ENCODE peak calls at places on chromosomes 6 and 20, in nine cellular contexts. One of them, this sample, is unnamed. For H3K4me1 and H3K9me3, the result is how much of the 10 kb centered on the place peaks cover.

GRCh38 chr20:53949319-53949839 is 121.0 kb downstream of the BCAS1 start:
- DNase-seq in right lobe of liver: no peak
- DNase-seq in PC-3: peak
- DNase-seq in pancreas: no peak
- DNase-seq in A673: peak
- DNase-seq in IMR-90: peak
- DNase-seq in left ventricle myocardium inferior: peak
- DNase-seq in H1: peak
- DNase-seq in CD8-positive, alpha-beta T cell: peak
- DNase-seq in this sample: peak

GRCh38 chr6:169427856-169428255 is 174.2 kb upstream of the THBS2 start:
- DNase-seq in right lobe of liver: no peak
- DNase-seq in PC-3: no peak
- DNase-seq in pancreas: no peak
- DNase-seq in A673: peak
- DNase-seq in IMR-90: peak
- DNase-seq in left ventricle myocardium inferior: no peak
- DNase-seq in H1: no peak
- DNase-seq in CD8-positive, alpha-beta T cell: no peak
- DNase-seq in this sample: no peak

GRCh38 chr6:53361549-53362031 is 12.8 kb upstream of the ELOVL5 start:
- DNase-seq in right lobe of liver: no peak
- DNase-seq in PC-3: peak
- DNase-seq in pancreas: peak
- DNase-seq in A673: no peak
- DNase-seq in IMR-90: peak
- DNase-seq in left ventricle myocardium inferior: no peak
- DNase-seq in H1: no peak
- DNase-seq in CD8-positive, alpha-beta T cell: peak
- DNase-seq in this sample: peak

GRCh38 chr20:43915209-43916072 is 789 bp downstream of the TOX2 start:
- DNase-seq in right lobe of liver: no peak
- DNase-seq in PC-3: no peak
- DNase-seq in pancreas: no peak
- DNase-seq in A673: no peak
- DNase-seq in IMR-90: peak
- DNase-seq in left ventricle myocardium inferior: no peak
- DNase-seq in H1: peak
- DNase-seq in CD8-positive, alpha-beta T cell: peak
- DNase-seq in this sample: peak

GRCh38 chr20:50144362-50144761 is 9.2 kb downstream of the PEDS1 start:
- DNase-seq in right lobe of liver: peak
- DNase-seq in PC-3: peak
- DNase-seq in pancreas: no peak
- DNase-seq in A673: no peak
- DNase-seq in IMR-90: peak
- DNase-seq in left ventricle myocardium inferior: no peak
- DNase-seq in H1: no peak
- DNase-seq in CD8-positive, alpha-beta T cell: no peak
- DNase-seq in this sample: no peak

GRCh38 chr6:118562959-118563358 is 14.9 kb downstream of the PLN start:
- DNase-seq in right lobe of liver: no peak
- DNase-seq in PC-3: no peak
- DNase-seq in pancreas: no peak
- DNase-seq in A673: no peak
- DNase-seq in IMR-90: peak
- DNase-seq in left ventricle myocardium inferior: no peak
- DNase-seq in H1: no peak
- DNase-seq in CD8-positive, alpha-beta T cell: no peak
- DNase-seq in this sample: no peak

GRCh38 chr6:27608916-27609883 is 136.3 kb upstream of the ZNF184 start:
- DNase-seq in right lobe of liver: no peak
- DNase-seq in PC-3: peak
- DNase-seq in pancreas: no peak
- DNase-seq in A673: peak
- DNase-seq in IMR-90: peak
- DNase-seq in left ventricle myocardium inferior: no peak
- DNase-seq in H1: peak
- DNase-seq in CD8-positive, alpha-beta T cell: no peak
- DNase-seq in this sample: no peak

GRCh38 chr6:111828799-111829198 is 44.5 kb downstream of the FYN start:
- DNase-seq in right lobe of liver: no peak
- DNase-seq in PC-3: no peak
- DNase-seq in pancreas: no peak
- DNase-seq in A673: no peak
- DNase-seq in IMR-90: no peak
- DNase-seq in left ventricle myocardium inferior: no peak
- DNase-seq in H1: no peak
- DNase-seq in CD8-positive, alpha-beta T cell: no peak
- DNase-seq in this sample: no peak

DNA sequence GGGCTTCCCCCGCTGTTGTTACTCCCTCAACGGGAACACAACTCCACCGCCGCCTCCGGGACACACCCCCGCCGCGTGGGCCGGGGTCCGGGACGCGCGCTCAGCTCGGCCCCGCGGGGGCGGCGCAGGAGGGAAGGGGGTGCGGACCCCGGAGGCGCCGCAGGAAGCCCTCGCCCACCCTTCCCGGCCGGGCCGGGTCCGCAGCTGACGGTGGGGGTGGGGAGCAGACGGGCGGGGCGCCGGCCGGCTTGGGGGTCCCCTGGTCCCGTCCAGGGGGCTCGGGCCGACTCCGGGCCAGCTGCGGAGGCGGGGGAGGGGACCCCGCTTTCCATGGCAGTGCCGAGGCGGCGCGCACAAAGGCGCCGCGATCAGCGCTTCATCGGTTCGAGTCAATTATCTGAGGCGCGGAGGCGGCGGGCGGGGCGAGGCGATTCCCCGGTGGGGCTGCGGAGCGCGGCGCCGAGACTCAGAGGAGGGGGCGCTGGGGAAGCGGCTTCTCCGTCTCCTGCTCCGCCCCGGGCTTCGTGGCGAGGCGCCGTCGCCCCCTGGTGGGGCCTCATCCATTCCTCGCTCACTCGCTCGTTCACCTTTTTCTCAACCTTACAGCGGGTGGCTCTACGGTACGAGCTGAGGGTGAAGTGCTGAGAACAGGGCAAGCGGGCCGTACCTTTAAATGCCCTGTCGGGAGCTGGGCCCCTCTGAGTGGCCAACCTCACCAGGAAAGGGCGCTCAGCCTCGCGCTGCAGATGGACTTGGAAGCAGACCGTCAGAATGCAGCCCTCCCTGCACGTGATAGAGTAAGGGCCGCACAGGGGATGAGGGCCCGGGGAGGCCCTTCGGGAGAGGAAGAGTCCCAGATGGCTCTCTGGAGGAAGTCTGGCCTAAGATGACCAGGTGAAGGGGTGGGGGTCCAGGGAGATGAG is 40.0 kb downstream of the SLC52A3 start:
- DNase-seq in right lobe of liver: peak
- DNase-seq in PC-3: peak
- DNase-seq in pancreas: peak
- DNase-seq in A673: peak
- DNase-seq in IMR-90: peak
- DNase-seq in left ventricle myocardium inferior: peak
- DNase-seq in H1: peak
- DNase-seq in CD8-positive, alpha-beta T cell: no peak
- DNase-seq in this sample: peak
- H3K4me3 ChIP-seq in right lobe of liver: peak
- H3K4me3 ChIP-seq in PC-3: peak
- H3K4me3 ChIP-seq in pancreas: peak
- H3K4me3 ChIP-seq in A673: peak
- H3K4me3 ChIP-seq in IMR-90: peak
- H3K4me3 ChIP-seq in left ventricle myocardium inferior: peak
- H3K4me3 ChIP-seq in H1: peak
- H3K4me3 ChIP-seq in CD8-positive, alpha-beta T cell: peak
- H3K4me3 ChIP-seq in this sample: no peak

GRCh38 chr20:62522748-62523396 is 47.1 kb upstream of the GATA5 start:
- DNase-seq in right lobe of liver: no peak
- DNase-seq in PC-3: no peak
- DNase-seq in pancreas: no peak
- DNase-seq in A673: no peak
- DNase-seq in IMR-90: no peak
- DNase-seq in left ventricle myocardium inferior: no peak
- DNase-seq in H1: no peak
- DNase-seq in CD8-positive, alpha-beta T cell: no peak
- DNase-seq in this sample: no peak

GRCh38 chr20:62527781-62528180 is 52.0 kb upstream of the GATA5 start:
- DNase-seq in right lobe of liver: no peak
- DNase-seq in PC-3: no peak
- DNase-seq in pancreas: no peak
- DNase-seq in A673: no peak
- DNase-seq in IMR-90: no peak
- DNase-seq in left ventricle myocardium inferior: no peak
- DNase-seq in H1: no peak
- DNase-seq in CD8-positive, alpha-beta T cell: no peak
- DNase-seq in this sample: no peak

GRCh38 chr20:62523473-62524203 is 47.8 kb upstream of the GATA5 start:
- DNase-seq in right lobe of liver: no peak
- DNase-seq in PC-3: peak
- DNase-seq in pancreas: no peak
- DNase-seq in A673: no peak
- DNase-seq in IMR-90: no peak
- DNase-seq in left ventricle myocardium inferior: no peak
- DNase-seq in H1: no peak
- DNase-seq in CD8-positive, alpha-beta T cell: peak
- DNase-seq in this sample: peak

GRCh38 chr20:62524486-62524885 is 48.7 kb upstream of the GATA5 start:
- DNase-seq in right lobe of liver: no peak
- DNase-seq in PC-3: no peak
- DNase-seq in pancreas: no peak
- DNase-seq in A673: no peak
- DNase-seq in IMR-90: peak
- DNase-seq in left ventricle myocardium inferior: no peak
- DNase-seq in H1: no peak
- DNase-seq in CD8-positive, alpha-beta T cell: no peak
- DNase-seq in this sample: no peak

DNA sequence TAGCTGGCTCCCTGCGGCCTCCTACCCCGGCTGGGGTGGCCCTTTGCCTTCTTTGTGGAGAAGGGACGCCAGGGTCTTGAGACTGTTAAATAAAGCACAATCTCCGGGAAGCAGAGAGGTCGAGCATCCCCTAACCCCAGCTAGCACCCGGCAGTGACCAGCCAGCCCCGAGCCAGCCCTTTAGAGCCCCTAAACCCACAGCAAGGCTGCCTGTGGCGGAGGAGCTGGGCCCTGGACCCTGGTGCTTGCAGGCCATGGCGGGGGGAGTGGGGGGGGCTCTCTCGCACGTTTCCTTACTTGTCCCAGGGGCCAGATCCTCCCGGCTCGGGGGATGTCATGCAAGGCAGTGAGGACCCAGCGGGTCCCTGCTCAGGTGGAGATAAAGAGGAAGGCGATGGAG is 49.2 kb upstream of the GATA5 start:
- DNase-seq in right lobe of liver: no peak
- DNase-seq in PC-3: no peak
- DNase-seq in pancreas: no peak
- DNase-seq in A673: no peak
- DNase-seq in IMR-90: no peak
- DNase-seq in left ventricle myocardium inferior: no peak
- DNase-seq in H1: no peak
- DNase-seq in CD8-positive, alpha-beta T cell: no peak
- DNase-seq in this sample: no peak
- H3K4me1 ChIP-seq in right lobe of liver: under half
- H3K4me1 ChIP-seq in PC-3: under half
- H3K4me1 ChIP-seq in pancreas: under half
- H3K4me1 ChIP-seq in A673: under half
- H3K4me1 ChIP-seq in IMR-90: under half
- H3K4me1 ChIP-seq in left ventricle myocardium inferior: under half
- H3K4me1 ChIP-seq in H1: under half
- H3K4me1 ChIP-seq in CD8-positive, alpha-beta T cell: under half
- H3K4me1 ChIP-seq in this sample: under half

GRCh38 chr6:121183742-121184141 is 150.5 kb downstream of the TBC1D32 start:
- DNase-seq in right lobe of liver: no peak
- DNase-seq in PC-3: no peak
- DNase-seq in pancreas: no peak
- DNase-seq in A673: no peak
- DNase-seq in IMR-90: no peak
- DNase-seq in left ventricle myocardium inferior: no peak
- DNase-seq in H1: no peak
- DNase-seq in CD8-positive, alpha-beta T cell: no peak
- DNase-seq in this sample: no peak

GRCh38 chr6:121190122-121190521 is 144.2 kb downstream of the TBC1D32 start:
- DNase-seq in right lobe of liver: no peak
- DNase-seq in PC-3: no peak
- DNase-seq in pancreas: no peak
- DNase-seq in A673: no peak
- DNase-seq in IMR-90: no peak
- DNase-seq in left ventricle myocardium inferior: no peak
- DNase-seq in H1: no peak
- DNase-seq in CD8-positive, alpha-beta T cell: no peak
- DNase-seq in this sample: no peak

GRCh38 chr6:121187200-121187832 is 147.0 kb downstream of the TBC1D32 start:
- DNase-seq in right lobe of liver: no peak
- DNase-seq in PC-3: no peak
- DNase-seq in pancreas: no peak
- DNase-seq in A673: peak
- DNase-seq in IMR-90: no peak
- DNase-seq in left ventricle myocardium inferior: no peak
- DNase-seq in H1: no peak
- DNase-seq in CD8-positive, alpha-beta T cell: no peak
- DNase-seq in this sample: no peak

DNA sequence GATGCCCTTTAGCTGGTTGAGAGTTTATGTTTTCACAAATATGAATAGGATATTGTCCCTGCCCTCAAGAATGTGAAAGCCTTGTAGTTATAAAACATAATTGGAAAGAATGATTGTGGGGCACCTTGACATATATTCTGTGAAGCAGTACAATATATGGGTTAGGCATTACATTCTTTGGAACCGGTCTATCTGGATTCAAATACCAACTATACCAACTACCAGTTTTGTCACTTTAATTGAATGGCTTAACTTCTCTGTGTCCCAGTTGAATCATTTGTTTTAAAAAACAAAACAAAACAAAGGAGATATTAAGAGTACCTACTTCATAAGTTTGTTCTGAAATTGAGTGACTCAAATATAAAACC is 146.5 kb downstream of the TBC1D32 start:
- DNase-seq in right lobe of liver: no peak
- DNase-seq in PC-3: peak
- DNase-seq in pancreas: no peak
- DNase-seq in A673: no peak
- DNase-seq in IMR-90: no peak
- DNase-seq in left ventricle myocardium inferior: no peak
- DNase-seq in H1: no peak
- DNase-seq in CD8-positive, alpha-beta T cell: no peak
- DNase-seq in this sample: no peak
- H3K9me3 ChIP-seq in right lobe of liver: under half
- H3K9me3 ChIP-seq in PC-3: under half
- H3K9me3 ChIP-seq in pancreas: under half
- H3K9me3 ChIP-seq in A673: under half
- H3K9me3 ChIP-seq in IMR-90: under half
- H3K9me3 ChIP-seq in left ventricle myocardium inferior: under half
- H3K9me3 ChIP-seq in H1: under half
- H3K9me3 ChIP-seq in CD8-positive, alpha-beta T cell: under half
- H3K9me3 ChIP-seq in this sample: under half

DNA sequence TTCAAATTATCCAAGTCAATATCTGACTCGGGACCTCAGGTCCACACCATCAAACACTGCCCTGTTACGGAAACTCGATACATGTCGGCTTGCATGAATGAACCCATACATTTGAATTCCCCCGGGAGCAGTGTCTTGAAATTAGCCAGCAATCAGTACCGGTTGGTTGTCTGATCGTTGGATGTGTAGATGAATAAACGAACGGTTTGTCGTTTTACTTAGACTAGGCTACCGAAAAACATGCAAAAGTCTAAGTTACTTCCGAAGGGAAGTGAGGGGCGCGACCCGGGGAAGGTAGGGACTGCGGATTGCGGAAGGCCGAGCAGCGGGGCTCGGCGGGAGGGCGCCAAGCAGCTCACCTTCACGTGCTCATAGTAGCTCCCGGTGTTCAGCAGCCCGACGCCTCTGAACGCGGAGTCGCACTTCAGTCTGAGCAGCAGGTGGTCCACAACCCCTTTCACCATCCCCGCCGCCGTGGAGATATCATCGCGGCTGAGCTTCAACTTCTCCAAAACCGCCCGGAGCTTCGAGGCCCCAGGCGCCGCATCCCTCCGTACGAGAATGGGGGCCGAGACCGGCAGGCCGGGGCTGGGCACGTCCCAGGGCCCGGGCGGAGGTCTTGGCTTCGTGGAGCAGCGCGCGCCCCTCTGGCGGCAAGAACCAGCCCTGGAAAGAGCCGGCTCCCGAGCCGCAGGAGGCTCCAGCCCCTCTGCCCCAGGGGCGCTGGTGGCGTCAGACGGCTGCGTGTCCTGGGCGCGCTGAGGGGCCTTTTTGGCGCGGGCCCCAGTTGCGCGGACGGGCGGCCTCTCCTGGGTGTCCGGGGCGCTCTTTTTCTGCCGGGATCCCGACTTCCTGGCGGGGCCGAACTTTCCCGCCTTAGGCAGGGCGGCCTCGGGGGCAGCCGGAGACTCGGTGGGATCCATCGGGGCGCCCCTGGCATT is 661 bp downstream of the CGAS start:
- DNase-seq in right lobe of liver: peak
- DNase-seq in PC-3: peak
- DNase-seq in pancreas: peak
- DNase-seq in A673: peak
- DNase-seq in IMR-90: peak
- DNase-seq in left ventricle myocardium inferior: peak
- DNase-seq in H1: peak
- DNase-seq in CD8-positive, alpha-beta T cell: peak
- DNase-seq in this sample: peak
- H3K4me3 ChIP-seq in right lobe of liver: peak
- H3K4me3 ChIP-seq in PC-3: peak
- H3K4me3 ChIP-seq in pancreas: peak
- H3K4me3 ChIP-seq in A673: peak
- H3K4me3 ChIP-seq in IMR-90: peak
- H3K4me3 ChIP-seq in left ventricle myocardium inferior: peak
- H3K4me3 ChIP-seq in H1: peak
- H3K4me3 ChIP-seq in CD8-positive, alpha-beta T cell: peak
- H3K4me3 ChIP-seq in this sample: peak

This sample was measured in naive thymus-derived CD4-positive, alpha-beta T cell.